ENCODE peak calls at places on chromosomes 13 and 19, in six cellular contexts. U is GM06990; P is RPMI7951; S is activated T-helper 9 cell treated with anti-CD3 and anti-CD28 coated beads, Interleukin-2, amount 50 U/mL, for 16 hours; A is activated naive CD4-positive, alpha-beta T cell treated with Interleukin-2 at 50 U/mL for 16 hours; M is kidney tubule cell. H is an unnamed sample.

GRCh38 chr13:106238690-106239089 is 296.8 kb downstream of the EFNB2 start:
- DNase-seq in A (no peak), U (no peak), S (no peak), P (peak), M (no peak), H (no peak)

GRCh38 chr13:87884874-87885273 is 213.7 kb downstream of the SLITRK5 start:
- DNase-seq in S (no peak), M (peak), U (no peak), P (no peak), A (no peak), H (peak)

GRCh38 chr19:53157601-53158000 is 1.3 kb downstream of the ZNF347 start:
- DNase-seq in S (no peak), A (no peak), P (peak), M (peak), U (no peak), H (peak)

GRCh38 chr13:21998279-21998678 is 327.4 kb downstream of the FGF9 start:
- DNase-seq in S (no peak), U (no peak), A (no peak), M (no peak), P (no peak), H (no peak)

GRCh38 chr19:8251025-8251472 is 41.9 kb downstream of the CERS4 start:
- DNase-seq in P (no peak), U (no peak), A (no peak), M (no peak), S (no peak), H (no peak)

GRCh38 chr19:37227996-37228395 is 10.0 kb downstream of the ZNF383 start:
- DNase-seq in P (no peak), A (peak), M (peak), S (peak), U (no peak), H (peak)

GRCh38 chr19:33175886-33176669 is 18.1 kb upstream of the LRP3 start:
- DNase-seq in S (peak), M (peak), U (no peak), P (peak), A (peak), H (peak)

GRCh38 chr13:34401741-34402140 is 540.3 kb upstream of the NBEA start:
- DNase-seq in P (no peak), S (no peak), A (no peak), M (no peak), U (no peak), H (no peak)

GRCh38 chr13:97296740-97297139 is 74.6 kb downstream of the MBNL2 start:
- DNase-seq in A (no peak), M (no peak), S (no peak), U (no peak), P (no peak), H (no peak)

GRCh38 chr13:18212873-18213272 is 968.8 kb downstream of the TUBA3C start:
- DNase-seq in S (no peak), U (no peak), P (peak), A (peak), M (no peak), H (peak)

GRCh38 chr13:99468971-99469545 is 32.2 kb upstream of the TM9SF2 start:
- DNase-seq in U (no peak), P (no peak), M (no peak), S (no peak), A (no peak), H (peak)

GRCh38 chr13:90414691-90415596 is 932.5 kb upstream of the MIR17HG start:
- DNase-seq in P (peak), M (peak), U (no peak), A (no peak), S (no peak), H (peak)

GRCh38 chr19:31347828-31348314 is 1.4 kb downstream of the TSHZ3 start:
- DNase-seq in P (peak), M (no peak), A (no peak), S (no peak), U (no peak), H (no peak)

GRCh38 chr19:13007292-13008045 is 12.2 kb downstream of the NFIX start:
- DNase-seq in S (no peak), P (no peak), A (no peak), U (no peak), M (no peak), H (peak)

GRCh38 chr19:55340784-55341147 is 1.1 kb downstream of the KMT5C start:
- DNase-seq in P (no peak), A (no peak), M (no peak), U (no peak), S (no peak), H (no peak)

H was measured in epithelial cell of esophagus.